ENCODE peak calls at places on chromosomes 11 and 22, in six cellular contexts. M, I, C, H, R and K are unnamed samples.
A peak's percentile ranks its signal among the peaks of the same experiment; 100 is the strongest.

GRCh38 chr11:101003468-101003867 is 126.1 kb downstream of the PGR start:
- DNase-seq in C (no peak), M (peak; percentile 34), R (no peak), H (no peak), I (no peak), K (peak; percentile 27)

GRCh38 chr11:60970369-60970774 is 1.1 kb upstream of the CD6 start:
- DNase-seq in R (peak; percentile 22), H (peak; percentile 79), C (no peak), I (peak; percentile 90), M (peak; percentile 54), K (peak; percentile 77)

GRCh38 chr22:48261706-48262105 is 1499.3 kb downstream of the TBC1D22A start:
- DNase-seq in I (no peak), C (no peak), H (no peak), M (no peak), R (no peak), K (no peak)

GRCh38 chr11:68684385-68685356 is at the start of gene GAL:
- DNase-seq in M (no peak), C (no peak), R (no peak), H (no peak), I (peak; percentile 23), K (no peak)

GRCh38 chr11:121909571-121909970 is 206.4 kb downstream of the BLID start:
- DNase-seq in I (no peak), C (no peak), R (no peak), H (no peak), M (no peak), K (no peak)

GRCh38 chr11:103994111-103994510 is 42.3 kb upstream of the DDI1 start:
- DNase-seq in I (no peak), C (no peak), M (no peak), R (no peak), H (no peak), K (no peak)

GRCh38 chr22:18005201-18005926 is 19.0 kb downstream of the MICAL3 start:
- DNase-seq in C (no peak), I (no peak), H (peak; percentile 69), R (no peak), M (no peak), K (no peak)

GRCh38 chr11:23727821-23728220 is 769.0 kb upstream of the LUZP2 start:
- DNase-seq in R (peak; percentile 88), I (no peak), M (peak; percentile 43), C (peak; percentile 12), H (no peak), K (no peak)

GRCh38 chr22:30694638-30695350 is at the start of gene OSBP2:
- DNase-seq in C (no peak), H (no peak), R (no peak), M (no peak), I (peak; percentile 24), K (peak; percentile 37)

GRCh38 chr11:7605544-7605943 is 67.8 kb downstream of the CYB5R2 start:
- DNase-seq in M (no peak), H (no peak), R (peak; percentile 85), C (no peak), I (no peak), K (no peak)

GRCh38 chr11:86108890-86109638 is 40.2 kb upstream of the PICALM start:
- DNase-seq in C (no peak), H (no peak), R (no peak), I (no peak), M (no peak), K (no peak)

GRCh38 chr22:25051983-25052710 is 99.6 kb downstream of the KIAA1671 start:
- DNase-seq in C (no peak), M (peak; percentile 9), H (no peak), R (no peak), I (no peak), K (no peak)

GRCh38 chr11:19398772-19399542 is 158.2 kb upstream of the E2F8 start:
- DNase-seq in H (no peak), C (peak; percentile 41), I (no peak), R (no peak), M (peak; percentile 58), K (no peak)

GRCh38 chr11:19403196-19403895 is 162.6 kb upstream of the E2F8 start:
- DNase-seq in C (no peak), R (no peak), I (no peak), H (no peak), M (no peak), K (no peak)

GRCh38 chr11:19404787-19405186 is 164.0 kb upstream of the E2F8 start:
- DNase-seq in C (no peak), R (no peak), I (no peak), M (no peak), H (no peak), K (no peak)

GRCh38 chr11:19398273-19398672 is 157.5 kb upstream of the E2F8 start:
- DNase-seq in I (no peak), M (no peak), R (no peak), C (no peak), H (no peak), K (no peak)

DNA sequence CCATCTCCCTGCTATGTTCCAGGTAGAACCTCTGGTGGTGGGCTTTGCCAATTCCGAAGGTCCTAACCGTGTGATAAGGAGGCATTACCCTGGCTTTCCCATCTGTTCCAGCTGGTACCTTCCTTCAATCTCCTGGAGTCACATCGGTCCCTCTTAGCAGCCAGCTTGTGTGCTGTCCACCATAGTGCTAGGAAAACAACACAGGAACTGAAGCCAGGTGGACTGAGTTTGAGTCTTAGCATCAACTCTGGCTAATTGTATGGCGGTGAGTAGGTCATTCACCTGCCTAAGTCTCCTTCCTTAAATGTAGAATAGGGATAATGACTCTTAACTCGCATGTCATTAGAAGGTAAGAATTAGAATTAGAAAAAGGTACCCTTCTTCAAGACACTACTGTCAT is 159.6 kb upstream of the E2F8 start:
- DNase-seq in H (no peak), C (no peak), I (no peak), R (no peak), M (no peak), K (no peak)
- TF ChIP-seq CTCF in H (no peak), C (no peak), I (no peak), R (no peak), M (no peak), K (no peak)

GRCh38 chr11:67398661-67399563 is 2.7 kb downstream of the PPP1CA start:
- DNase-seq in M (no peak), C (no peak), H (no peak), I (no peak), R (no peak), K (no peak)

GRCh38 chr11:67404515-67405195 is 772 bp downstream of the TBC1D10C start:
- DNase-seq in I (peak; percentile 78), M (no peak), C (no peak), R (no peak), H (no peak), K (no peak)

GRCh38 chr11:67400251-67400941 is 1.3 kb downstream of the PPP1CA start:
- DNase-seq in I (peak; percentile 54), R (no peak), H (no peak), M (no peak), C (no peak), K (no peak)

GRCh38 chr11:67400942-67401494 is 640 bp downstream of the PPP1CA start:
- DNase-seq in I (peak; percentile 45), C (no peak), M (no peak), R (no peak), H (peak; percentile 64), K (no peak)

DNA sequence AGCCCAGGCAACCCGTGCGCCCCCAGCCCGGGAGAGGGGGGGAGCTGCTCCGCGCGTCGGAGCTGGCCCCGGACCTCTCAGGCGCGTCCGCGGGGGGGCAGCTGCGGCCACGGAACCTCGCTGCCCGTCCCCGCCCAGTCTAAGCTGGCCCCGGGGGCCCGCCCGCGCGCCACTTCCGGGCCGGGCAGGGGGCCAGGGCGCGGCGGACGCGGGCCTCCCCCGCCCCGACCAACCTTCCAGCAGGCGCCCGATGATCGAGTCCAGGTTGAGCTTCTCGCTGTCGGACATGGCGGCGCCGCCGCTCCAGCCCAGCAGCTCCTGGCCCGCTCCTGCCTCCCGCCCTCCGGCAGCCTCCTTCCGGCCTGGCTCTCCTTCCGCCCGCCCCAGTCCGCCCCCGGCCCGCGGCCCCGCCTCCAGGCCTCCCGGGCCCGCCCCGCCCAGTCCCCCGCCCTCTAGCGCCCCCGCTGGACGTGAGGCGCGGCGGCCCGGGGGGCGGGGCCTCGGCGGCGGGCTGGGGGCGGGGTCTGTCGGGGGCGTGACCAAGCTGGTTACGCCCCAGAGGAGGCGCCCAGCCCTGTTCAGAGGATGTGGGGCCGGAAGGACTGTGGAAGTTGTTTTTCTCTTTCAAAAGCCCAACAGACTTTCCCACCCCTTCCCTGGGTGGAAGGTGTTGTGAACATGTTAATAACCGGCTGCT is at the start of gene PPP1CA:
- DNase-seq in C (peak; percentile 59), M (peak; percentile 84), R (peak; percentile 53), I (peak; percentile 91), H (peak; percentile 91), K (peak; percentile 95)
- TF ChIP-seq CTCF in C (no peak), M (peak; percentile 35), R (peak; percentile 45), I (peak; percentile 46), H (peak; percentile 70), K (peak; percentile 42)

GRCh38 chr22:38966379-38966700 is 8.9 kb downstream of the APOBEC3A start:
- DNase-seq in I (no peak), C (no peak), M (no peak), R (no peak), H (no peak), K (no peak)
- TF ChIP-seq CTCF in I (no peak), C (no peak), M (no peak), R (no peak), H (no peak), K (no peak)

DNA sequence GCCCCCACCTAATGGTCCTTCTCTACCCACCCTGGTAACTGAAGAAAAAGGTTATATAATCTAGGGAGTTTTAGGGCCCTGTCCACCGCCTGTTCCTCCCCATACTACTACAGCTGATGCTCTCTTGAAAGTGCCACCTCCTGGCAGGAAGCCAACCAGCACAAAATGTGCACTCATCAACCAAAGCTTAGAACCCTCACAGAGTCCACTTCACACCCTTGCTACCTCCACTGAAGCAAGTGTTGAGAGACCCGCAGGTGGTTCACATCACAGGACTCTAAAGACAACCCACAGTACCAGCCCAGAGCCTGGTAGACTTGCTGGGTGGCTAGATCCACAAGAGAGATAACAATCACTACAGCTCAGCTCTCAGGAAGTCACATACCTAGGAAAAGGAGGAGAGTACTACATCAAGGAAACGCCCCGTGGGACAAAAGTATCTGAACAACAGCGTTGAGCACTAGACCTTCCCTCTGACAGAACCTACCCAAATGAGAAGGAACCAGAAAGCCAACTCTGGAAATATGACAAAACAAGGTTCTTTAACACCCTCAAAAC is 17.5 kb upstream of the OR10W1 start:
- DNase-seq in M (no peak), C (no peak), R (no peak), I (peak; percentile 4), H (no peak), K (peak; percentile 1)
- TF ChIP-seq CTCF in M (no peak), C (no peak), R (no peak), I (no peak), H (no peak), K (no peak)